ENCODE peak calls at places on chromosomes 4 and X, in five cellular contexts. Q is mesenchymal stem cell, G is trophoblast cell, E is neuronal stem cell, Y is H1. B is an unnamed sample.

GRCh38 chrX:10071451-10072163 is 85.2 kb upstream of the CLCN4 start:
- DNase-seq in G (no peak), Q (no peak), E (no peak), Y (no peak), B (no peak)

GRCh38 chrX:110055616-110056015 is 52.7 kb downstream of the TMEM164 start:
- DNase-seq in Y (no peak), E (no peak), Q (no peak), G (no peak), B (no peak)

GRCh38 chr4:120591038-120591437 is 331.5 kb downstream of the PRDM5 start:
- DNase-seq in E (peak), Q (no peak), G (no peak), Y (no peak), B (no peak)

GRCh38 chrX:37437160-37437559 is 88.0 kb downstream of the PRRG1 start:
- DNase-seq in E (no peak), G (no peak), Y (no peak), Q (no peak), B (no peak)

GRCh38 chr4:26052663-26053534 is 138.9 kb downstream of the SMIM20 start:
- DNase-seq in Q (no peak), G (no peak), Y (no peak), E (no peak), B (no peak)

GRCh38 chrX:1480082-1480785 is 27.5 kb upstream of the ASMTL start:
- DNase-seq in G (no peak), Y (peak), Q (no peak), E (no peak), B (no peak)

GRCh38 chr4:71259305-71259704 is 79.5 kb upstream of the SLC4A4 start:
- DNase-seq in E (no peak), G (no peak), Q (no peak), Y (no peak), B (no peak)

GRCh38 chr4:123488916-123489315 is 92.3 kb downstream of the SPRY1 start:
- DNase-seq in G (no peak), Q (peak), E (no peak), Y (no peak), B (no peak)

GRCh38 chr4:63563288-63564014 is 845.8 kb downstream of the TECRL start:
- DNase-seq in G (no peak), E (peak), Q (no peak), Y (no peak), B (peak)

DNA sequence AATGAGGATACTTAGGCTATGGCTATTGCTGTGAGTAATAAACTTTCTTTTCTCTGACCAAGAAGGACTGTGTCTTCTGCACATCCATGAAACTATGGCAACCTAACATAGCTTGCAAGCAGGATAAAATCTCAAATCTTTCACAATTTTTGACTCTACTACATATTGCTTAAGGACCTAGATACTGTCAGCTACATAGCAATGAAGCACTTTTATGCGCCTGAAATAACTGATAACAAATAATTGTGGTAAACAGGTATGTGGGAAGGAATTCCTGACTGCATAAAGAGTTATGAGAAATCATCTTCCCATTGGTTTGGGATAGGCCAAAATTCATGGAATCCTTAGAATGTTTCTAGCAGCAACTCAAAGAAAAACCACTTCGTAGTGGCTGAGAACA is 41.2 kb upstream of the PDGFC start:
- DNase-seq in G (peak), E (no peak), Q (peak), Y (no peak), B (no peak)
- H3K4ac ChIP-seq in G (no peak), E (no peak), Q (no peak), Y (no peak), B (no peak)

GRCh38 chr4:152747444-152747843 is 32.1 kb downstream of the TIGD4 start:
- DNase-seq in G (no peak), Q (no peak), Y (no peak), E (no peak), B (no peak)

GRCh38 chr4:152748619-152749018 is 30.9 kb downstream of the TIGD4 start:
- DNase-seq in Q (no peak), G (no peak), Y (no peak), E (no peak), B (no peak)
- H2BK12ac ChIP-seq in Q (no peak), G (no peak), Y (no peak), E (no peak), B (no peak)

GRCh38 chrX:40167240-40168182 is 69.8 kb upstream of the BCOR start:
- DNase-seq in Q (peak), G (no peak), E (no peak), Y (peak), B (peak)
- H3K18ac ChIP-seq in Q (peak), G (no peak), E (peak), Y (peak), B (peak)

GRCh38 chr4:76607846-76608245 is 172.8 kb downstream of the SHROOM3 start:
- DNase-seq in E (no peak), Y (no peak), G (no peak), Q (no peak), B (no peak)

GRCh38 chr4:76605099-76605563 is 170.1 kb downstream of the SHROOM3 start:
- DNase-seq in Q (no peak), Y (no peak), E (no peak), G (no peak), B (no peak)

GRCh38 chr4:76607266-76607799 is 172.3 kb downstream of the SHROOM3 start:
- DNase-seq in Y (no peak), G (no peak), E (peak), Q (peak), B (no peak)

GRCh38 chr4:76610751-76611150 is 175.7 kb downstream of the SHROOM3 start:
- DNase-seq in Y (no peak), Q (no peak), G (no peak), E (no peak), B (no peak)

GRCh38 chr4:76606662-76607265 is 171.7 kb downstream of the SHROOM3 start:
- DNase-seq in Q (peak), E (no peak), G (no peak), Y (no peak), B (no peak)
- H3K4ac ChIP-seq in Q (no peak), E (no peak), G (no peak), Y (no peak), B (no peak)

DNA sequence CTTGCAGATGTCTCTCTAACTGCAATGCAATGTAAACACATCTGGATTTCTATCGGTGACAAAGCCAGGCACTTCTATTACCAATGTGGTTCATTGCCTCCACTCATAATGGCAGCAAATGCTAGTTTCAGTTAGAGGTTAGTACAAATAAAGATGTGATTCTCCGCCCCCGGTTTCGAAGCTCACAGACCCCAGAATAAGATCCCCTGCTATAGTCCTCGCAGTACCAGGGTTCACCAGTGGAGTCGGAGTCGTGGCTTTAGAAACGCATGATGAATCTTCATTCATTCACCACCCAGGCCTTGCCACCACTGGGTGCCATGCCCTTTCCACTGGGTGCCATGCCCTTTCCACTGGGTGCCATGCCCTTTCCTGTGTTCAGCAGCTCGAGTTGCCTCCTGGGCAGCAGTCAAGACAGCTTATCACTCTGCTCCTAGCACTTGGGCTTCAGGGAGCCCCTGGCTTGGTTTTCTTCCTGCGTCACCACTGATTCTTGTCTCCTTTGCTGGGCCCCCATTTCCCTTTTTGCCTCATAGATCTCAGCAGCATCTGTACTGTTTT is 3.5 kb upstream of the NAA10 start:
- DNase-seq in Y (no peak), E (no peak), G (no peak), Q (no peak), B (no peak)
- H2BK12ac ChIP-seq in Y (no peak), E (no peak), G (no peak), Q (no peak), B (no peak)

GRCh38 chrX:7047951-7048350 is 99.6 kb upstream of the STS start:
- DNase-seq in Y (no peak), Q (no peak), E (no peak), G (no peak), B (no peak)

GRCh38 chrX:7045238-7045955 is 102.1 kb upstream of the STS start:
- DNase-seq in Q (no peak), E (no peak), G (no peak), Y (no peak), B (no peak)
- H3K18ac ChIP-seq in Q (no peak), E (no peak), G (no peak), Y (no peak), B (no peak)

B was measured in H9.